ENCODE peak calls at places on chromosomes 13 and 19, in ten cellular contexts. C, Z, B, O, K, Y, G, M, L and X are unnamed samples.

GRCh38 chr19:55809381-55810058 is 22.3 kb downstream of the NLRP11 start:
- DNase-seq in C (peak), Z (peak), B (peak), O (peak), K (peak), Y (peak), G (peak), M (no peak), L (peak), X (peak)

GRCh38 chr13:84810781-84811180 is 928.5 kb upstream of the SLITRK1 start:
- DNase-seq in C (no peak), Z (no peak), B (no peak), O (no peak), K (no peak), Y (no peak), G (no peak), M (no peak), L (no peak), X (no peak)

GRCh38 chr13:99035715-99036114 is 57.9 kb upstream of the DOCK9 start:
- DNase-seq in C (no peak), Z (no peak), B (no peak), O (no peak), K (no peak), Y (no peak), G (no peak), M (no peak), L (no peak), X (no peak)

GRCh38 chr19:2556221-2557092 is 80.5 kb downstream of the GADD45B start:
- DNase-seq in C (no peak), Z (no peak), B (no peak), O (no peak), K (no peak), Y (no peak), G (no peak), M (no peak), L (no peak), X (no peak)

GRCh38 chr19:11457115-11457514 is 21.7 kb downstream of the PRKCSH start:
- DNase-seq in C (no peak), Z (no peak), B (no peak), O (no peak), K (no peak), Y (no peak), G (no peak), M (no peak), L (no peak), X (no peak)

GRCh38 chr13:37615271-37615670 is 16.7 kb upstream of the POSTN start:
- DNase-seq in C (no peak), Z (no peak), B (no peak), O (no peak), K (no peak), Y (no peak), G (no peak), M (no peak), L (no peak), X (no peak)

GRCh38 chr19:53991224-53992113 is at the start of gene CACNG6:
- DNase-seq in C (peak), Z (no peak), B (no peak), O (no peak), K (peak), Y (no peak), G (no peak), M (no peak), L (no peak), X (no peak)

GRCh38 chr19:13902993-13903555 is 2.8 kb downstream of the BRME1 start:
- DNase-seq in C (no peak), Z (no peak), B (peak), O (no peak), K (no peak), Y (no peak), G (no peak), M (no peak), L (no peak), X (peak)

GRCh38 chr13:113327766-113328391 is 30.8 kb downstream of the LAMP1 start:
- DNase-seq in C (no peak), Z (no peak), B (no peak), O (no peak), K (no peak), Y (no peak), G (no peak), M (no peak), L (no peak), X (no peak)

GRCh38 chr19:22144394-22144793 is 52.4 kb downstream of the ZNF676 start:
- DNase-seq in C (peak), Z (peak), B (peak), O (no peak), K (peak), Y (no peak), G (peak), M (no peak), L (no peak), X (peak)

GRCh38 chr13:110698689-110699088 is 7.2 kb downstream of the CARS2 start:
- DNase-seq in C (no peak), Z (no peak), B (no peak), O (no peak), K (no peak), Y (no peak), G (no peak), M (no peak), L (no peak), X (peak)

GRCh38 chr19:52992109-52993004 is 21.4 kb upstream of the ERVV-1 start:
- DNase-seq in C (peak), Z (no peak), B (no peak), O (peak), K (peak), Y (peak), G (no peak), M (no peak), L (peak), X (no peak)

GRCh38 chr19:53158119-53158656 is 665 bp downstream of the ZNF347 start:
- DNase-seq in C (peak), Z (peak), B (peak), O (peak), K (peak), Y (peak), G (peak), M (peak), L (peak), X (peak)

GRCh38 chr13:48539550-48539949 is 6.7 kb upstream of the RCBTB2 start:
- DNase-seq in C (peak), Z (no peak), B (no peak), O (no peak), K (no peak), Y (no peak), G (no peak), M (no peak), L (no peak), X (no peak)

GRCh38 chr13:42645717-42646116 is 71.8 kb downstream of the TNFSF11 start:
- DNase-seq in C (no peak), Z (no peak), B (no peak), O (no peak), K (no peak), Y (no peak), G (no peak), M (no peak), L (no peak), X (peak)

GRCh38 chr19:42421591-42422031 is 5.6 kb downstream of the LIPE start:
- DNase-seq in C (peak), Z (no peak), B (no peak), O (no peak), K (peak), Y (no peak), G (no peak), M (no peak), L (peak), X (no peak)

GRCh38 chr13:47480121-47480520 is 521.0 kb downstream of the SUCLA2 start:
- DNase-seq in C (peak), Z (peak), B (no peak), O (no peak), K (peak), Y (no peak), G (peak), M (no peak), L (no peak), X (no peak)

GRCh38 chr13:32381539-32381938 is 46.4 kb downstream of the N4BP2L1 start:
- DNase-seq in C (peak), Z (peak), B (peak), O (no peak), K (peak), Y (no peak), G (peak), M (no peak), L (no peak), X (peak)

GRCh38 chr19:8593931-8594330 is 16.6 kb downstream of the ADAMTS10 start:
- DNase-seq in C (peak), Z (no peak), B (peak), O (no peak), K (peak), Y (no peak), G (no peak), M (no peak), L (no peak), X (no peak)
- TF ChIP-seq CTCF in C (peak), Z (peak), B (peak), O (peak), K (peak), Y (no peak), G (peak), M (no peak), L (no peak), X (no peak)

GRCh38 chr19:57537953-57538547 is 10.9 kb downstream of the ZNF549 start:
- DNase-seq in C (no peak), Z (peak), B (no peak), O (no peak), K (no peak), Y (no peak), G (no peak), M (no peak), L (no peak), X (no peak)
- H3K4me3 ChIP-seq in C (no peak), Z (no peak), B (no peak), O (no peak), K (no peak), Y (no peak), G (no peak), M (peak), L (no peak), X (no peak)

GRCh38 chr13:76570485-76570884 is 315.7 kb downstream of the KCTD12 start:
- DNase-seq in C (no peak), Z (no peak), B (no peak), O (no peak), K (no peak), Y (no peak), G (no peak), M (no peak), L (no peak), X (no peak)
- TF ChIP-seq CTCF in C (no peak), Z (no peak), B (no peak), O (no peak), K (no peak), Y (no peak), G (no peak), M (no peak), L (no peak), X (no peak)

DNA sequence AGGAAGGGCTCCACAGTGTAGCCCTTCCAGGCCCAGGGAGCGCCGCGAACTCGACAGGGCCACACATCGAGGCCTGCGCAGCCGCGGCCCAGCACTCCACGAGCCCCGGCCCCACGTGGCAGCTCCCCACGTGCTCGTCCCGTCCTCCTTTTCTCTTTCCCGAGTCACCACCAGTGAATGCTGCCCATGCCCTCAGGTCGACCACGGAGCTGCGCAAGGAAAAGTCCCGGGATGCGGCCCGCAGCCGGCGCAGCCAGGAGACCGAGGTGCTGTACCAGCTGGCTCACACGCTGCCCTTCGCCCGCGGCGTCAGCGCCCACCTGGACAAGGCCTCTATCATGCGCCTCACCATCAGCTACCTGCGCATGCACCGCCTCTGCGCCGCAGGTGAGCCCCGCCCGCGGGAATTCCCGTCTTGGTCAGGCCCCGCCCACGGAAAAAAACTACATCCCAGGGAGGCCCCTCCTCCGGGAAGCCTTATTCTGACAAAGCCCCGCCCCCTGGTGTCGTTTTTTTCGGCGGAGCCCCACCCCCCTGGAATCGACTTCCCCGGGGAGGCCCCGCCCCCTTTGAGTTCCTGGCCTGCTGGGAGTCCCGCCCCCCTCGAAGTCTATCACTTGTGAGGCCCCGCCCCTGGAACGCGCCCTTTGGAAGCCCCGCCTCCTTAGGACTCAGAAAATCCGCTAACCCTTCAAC is 7.0 kb downstream of the HIF3A start:
- DNase-seq in C (peak), Z (peak), B (peak), O (peak), K (no peak), Y (peak), G (no peak), M (peak), L (peak), X (peak)
- H3K4me3 ChIP-seq in C (no peak), Z (no peak), B (no peak), O (no peak), K (no peak), Y (no peak), G (no peak), M (peak), L (no peak), X (no peak)